ENCODE peak calls at places on chromosomes 5 and 9, in five cellular contexts. P, M, V, N and Q are unnamed samples.

GRCh38 chr5:77282337-77283027 is 72.0 kb downstream of the PDE8B start:
- DNase-seq in P (peak; percentile 91), M (peak; percentile 43), V (no peak), N (no peak), Q (no peak)

GRCh38 chr9:77827104-77827784 is 179.1 kb upstream of the GNA14 start:
- DNase-seq in P (no peak), M (no peak), V (no peak), N (no peak), Q (no peak)

GRCh38 chr5:23419115-23419514 is 88.3 kb upstream of the PRDM9 start:
- DNase-seq in P (no peak), M (no peak), V (no peak), N (no peak), Q (no peak)

GRCh38 chr5:62167651-62168050 is 138.4 kb upstream of the KIF2A start:
- DNase-seq in P (no peak), M (no peak), V (peak; percentile 2), N (no peak), Q (no peak)

GRCh38 chr5:89437450-89438435 is 554.8 kb upstream of the MEF2C start:
- DNase-seq in P (no peak), M (no peak), V (no peak), N (no peak), Q (no peak)

GRCh38 chr5:77851229-77852067 is 75.3 kb upstream of the TBCA start:
- DNase-seq in P (no peak), M (peak; percentile 49), V (no peak), N (no peak), Q (no peak)

GRCh38 chr9:4743131-4743875 is 2.3 kb upstream of the AK3 start:
- DNase-seq in P (no peak), M (no peak), V (no peak), N (no peak), Q (no peak)

GRCh38 chr5:97501286-97501964 is 318.4 kb upstream of the RIOK2 start:
- DNase-seq in P (no peak), M (no peak), V (no peak), N (no peak), Q (no peak)

GRCh38 chr5:134046330-134046729 is 41.6 kb upstream of the VDAC1 start:
- DNase-seq in P (no peak), M (no peak), V (no peak), N (no peak), Q (no peak)

GRCh38 chr9:121708768-121709488 is 57.5 kb downstream of the DAB2IP start:
- DNase-seq in P (no peak), M (no peak), V (no peak), N (no peak), Q (no peak)

GRCh38 chr5:81850494-81850893 is 99.6 kb upstream of the SSBP2 start:
- DNase-seq in P (no peak), M (no peak), V (no peak), N (no peak), Q (no peak)

GRCh38 chr5:115262066-115262404 is 642 bp downstream of the PGGT1B start:
- DNase-seq in P (no peak), M (peak; percentile 23), V (no peak), N (no peak), Q (no peak)

GRCh38 chr9:88890546-88890945 is 100.7 kb upstream of the S1PR3 start:
- DNase-seq in P (no peak), M (no peak), V (no peak), N (no peak), Q (no peak)

GRCh38 chr5:65213921-65214525 is 267.7 kb downstream of the ADAMTS6 start:
- DNase-seq in P (peak; percentile 45), M (peak; percentile 30), V (no peak), N (no peak), Q (no peak)

GRCh38 chr9:87875839-87876545 is 6.7 kb upstream of the SPATA31E1 start:
- DNase-seq in P (no peak), M (peak; percentile 9), V (no peak), N (no peak), Q (no peak)

GRCh38 chr9:115296831-115297565 is 179.0 kb upstream of the TNC start:
- DNase-seq in P (no peak), M (no peak), V (no peak), N (no peak), Q (no peak)

GRCh38 chr5:93186031-93186682 is 394.9 kb downstream of the NR2F1-AS1 start:
- DNase-seq in P (no peak), M (no peak), V (peak; percentile 40), N (no peak), Q (no peak)

GRCh38 chr5:9239071-9239470 is 306.8 kb downstream of the SEMA5A start:
- DNase-seq in P (no peak), M (no peak), V (peak; percentile 19), N (no peak), Q (no peak)

GRCh38 chr5:130141689-130142320 is 237.5 kb downstream of the CHSY3 start:
- DNase-seq in P (no peak), M (peak; percentile 70), V (no peak), N (no peak), Q (no peak)

GRCh38 chr5:150153483-150153882 is 2.2 kb downstream of the PDGFRB start:
- DNase-seq in P (no peak), M (no peak), V (no peak), N (no peak), Q (no peak)

GRCh38 chr5:133602829-133603380 is 9.4 kb downstream of the FSTL4 start:
- DNase-seq in P (no peak), M (no peak), V (no peak), N (no peak), Q (no peak)

GRCh38 chr5:141876628-141877477 is 1.4 kb downstream of the PCDH1 start:
- DNase-seq in P (peak; percentile 70), M (peak; percentile 30), V (no peak), N (no peak), Q (no peak)

GRCh38 chr9:129245276-129245675 is 67.2 kb upstream of the IER5L start:
- DNase-seq in P (no peak), M (no peak), V (no peak), N (no peak), Q (no peak)

GRCh38 chr9:121989010-121989409 is 104.1 kb downstream of the TTLL11 start:
- DNase-seq in P (no peak), M (peak; percentile 64), V (no peak), N (no peak), Q (no peak)

GRCh38 chr5:108650997-108651396 is 96.7 kb upstream of the FER start:
- DNase-seq in P (no peak), M (no peak), V (peak; percentile 33), N (no peak), Q (no peak)

GRCh38 chr9:123305879-123306278 is 37.5 kb upstream of the STRBP start:
- DNase-seq in P (no peak), M (no peak), V (no peak), N (no peak), Q (no peak)

GRCh38 chr5:113606298-113607134 is 93.0 kb downstream of the YTHDC2 start:
- DNase-seq in P (peak; percentile 54), M (peak; percentile 84), V (no peak), N (no peak), Q (no peak)

GRCh38 chr5:39716532-39716971 is 291.8 kb upstream of the DAB2 start:
- DNase-seq in P (peak; percentile 54), M (peak; percentile 71), V (no peak), N (no peak), Q (no peak)

GRCh38 chr9:22463205-22463604 is 16.6 kb downstream of the DMRTA1 start:
- DNase-seq in P (no peak), M (no peak), V (no peak), N (no peak), Q (no peak)

GRCh38 chr5:78295035-78295961 is 800 bp upstream of the AP3B1 start:
- DNase-seq in P (peak; percentile 51), M (peak; percentile 70), V (no peak), N (no peak), Q (no peak)

GRCh38 chr5:94017579-94017978 is 276.2 kb upstream of the POU5F2 start:
- DNase-seq in P (no peak), M (no peak), V (no peak), N (no peak), Q (no peak)

GRCh38 chr5:78718827-78719226 is 70.3 kb upstream of the LHFPL2 start:
- DNase-seq in P (no peak), M (no peak), V (no peak), N (no peak), Q (no peak)

GRCh38 chr5:74393943-74394342 is 246.6 kb downstream of the ENC1 start:
- DNase-seq in P (no peak), M (no peak), V (no peak), N (no peak), Q (no peak)

DNA sequence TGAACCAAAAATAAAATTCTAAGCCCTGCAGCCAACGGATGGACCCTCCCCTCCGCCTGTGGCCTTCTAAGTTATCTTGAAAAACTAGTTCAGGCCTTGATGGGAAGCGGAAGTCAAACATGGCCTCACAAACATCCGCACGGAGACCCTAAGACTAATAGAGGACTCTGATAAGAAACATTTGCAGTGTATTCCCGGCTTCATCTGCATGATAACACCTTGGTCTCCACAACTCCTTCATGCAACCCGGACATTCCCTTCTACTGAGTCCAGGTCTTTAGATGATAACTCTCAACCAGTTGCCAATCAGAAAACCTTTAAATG is 770 bp upstream of the DAP start:
- DNase-seq in P (no peak), M (no peak), V (no peak), N (no peak), Q (no peak)
- H3K4me1 ChIP-seq in P (no peaks in the 10 kb centered on the region), M (peaks cover 32% of the 10 kb centered on the region), V (peaks cover 22% of the 10 kb centered on the region), N (peaks cover 57% of the 10 kb centered on the region), Q (peaks cover 22% of the 10 kb centered on the region)

DNA sequence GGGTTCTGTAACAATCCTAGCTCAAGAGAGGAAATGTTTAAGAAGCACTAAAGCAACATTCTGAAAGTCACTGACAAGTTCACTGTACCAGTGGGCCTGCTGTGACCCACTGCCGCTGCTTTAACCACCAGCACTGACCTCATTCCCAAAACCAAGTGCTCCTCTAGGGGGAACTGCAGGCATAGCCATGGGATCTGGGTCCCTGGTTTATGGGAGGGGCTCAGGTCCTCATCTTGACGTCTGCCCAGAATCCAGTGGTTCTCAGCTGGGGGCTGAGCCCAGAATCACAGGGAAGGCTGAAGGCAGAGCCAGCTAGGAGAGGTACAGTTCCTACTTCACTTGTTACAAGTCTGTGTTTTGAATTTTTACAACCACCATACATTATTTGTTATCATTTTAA is 36.1 kb upstream of the SLC2A8 start:
- DNase-seq in P (no peak), M (peak; percentile 33), V (peak; percentile 9), N (no peak), Q (no peak)
- TF ChIP-seq CTCF in P (no peak), M (peak; percentile 11), V (peak; percentile 21), N (peak; percentile 24), Q (no peak)

GRCh38 chr5:135973323-135974018 is 18.7 kb upstream of the LECT2 start:
- DNase-seq in P (peak; percentile 93), M (peak; percentile 64), V (no peak), N (no peak), Q (no peak)
- H3K27ac ChIP-seq in P (peak overlapping the region; percentile 98), M (peak overlapping the region; percentile 80), V (no peak overlapping the region), N (no peak overlapping the region), Q (no peak overlapping the region)

GRCh38 chr9:94823710-94824109 is 97.2 kb downstream of the AOPEP start:
- DNase-seq in P (no peak), M (no peak), V (no peak), N (no peak), Q (no peak)

GRCh38 chr9:94824913-94825619 is 98.6 kb downstream of the AOPEP start:
- DNase-seq in P (no peak), M (no peak), V (no peak), N (no peak), Q (no peak)

GRCh38 chr9:94825620-94825958 is 99.1 kb downstream of the AOPEP start:
- DNase-seq in P (no peak), M (no peak), V (no peak), N (no peak), Q (no peak)

GRCh38 chr9:94826044-94826443 is 99.5 kb downstream of the AOPEP start:
- DNase-seq in P (no peak), M (no peak), V (no peak), N (no peak), Q (no peak)

GRCh38 chr9:94824401-94824800 is 97.9 kb downstream of the AOPEP start:
- DNase-seq in P (no peak), M (no peak), V (no peak), N (no peak), Q (no peak)
- H3K4me1 ChIP-seq in P (no peaks in the 10 kb centered on the region), M (peaks cover 57% of the 10 kb centered on the region), V (peaks cover 3% of the 10 kb centered on the region), N (peaks cover 72% of the 10 kb centered on the region), Q (peaks cover 83% of the 10 kb centered on the region)